ENCODE peak calls at places on chromosome 6, in four cellular contexts. One of them, this sample, is unnamed.

GRCh38 chr6:54618597-54618996 is 228.0 kb upstream of the FAM83B start:
- DNase-seq in Panc1: no peak
- DNase-seq in GM06990: no peak
- DNase-seq in neural crest cell: no peak
- DNase-seq in this sample: no peak

GRCh38 chr6:12009180-12009748 is 2.8 kb upstream of the HIVEP1 start:
- DNase-seq in Panc1: no peak
- DNase-seq in GM06990: no peak
- DNase-seq in neural crest cell: no peak
- DNase-seq in this sample: no peak

GRCh38 chr6:148112851-148113319 is 229.8 kb upstream of the SASH1 start:
- DNase-seq in Panc1: no peak
- DNase-seq in GM06990: no peak
- DNase-seq in neural crest cell: no peak
- DNase-seq in this sample: no peak

GRCh38 chr6:166262738-166263515 is 45.3 kb downstream of the PRR18 start:
- DNase-seq in Panc1: no peak
- DNase-seq in GM06990: no peak
- DNase-seq in neural crest cell: no peak
- DNase-seq in this sample: no peak

GRCh38 chr6:85364354-85364753 is 85.5 kb upstream of the NT5E start:
- DNase-seq in Panc1: no peak
- DNase-seq in GM06990: peak; percentile 13
- DNase-seq in neural crest cell: no peak
- DNase-seq in this sample: no peak

GRCh38 chr6:71205336-71205956 is 83.2 kb upstream of the OGFRL1 start:
- DNase-seq in Panc1: no peak
- DNase-seq in GM06990: no peak
- DNase-seq in neural crest cell: no peak
- DNase-seq in this sample: no peak

GRCh38 chr6:125511809-125512341 is 210.1 kb upstream of the HDDC2 start:
- DNase-seq in Panc1: no peak
- DNase-seq in GM06990: no peak
- DNase-seq in neural crest cell: no peak
- DNase-seq in this sample: no peak

GRCh38 chr6:149963212-149963461 is 606 bp upstream of the ULBP1 start:
- DNase-seq in Panc1: peak; percentile 10
- DNase-seq in GM06990: peak; percentile 30
- DNase-seq in neural crest cell: peak; percentile 41
- DNase-seq in this sample: peak; percentile 48

GRCh38 chr6:141403827-141404226 is 728.9 kb upstream of the GJE1 start:
- DNase-seq in Panc1: no peak
- DNase-seq in GM06990: no peak
- DNase-seq in neural crest cell: no peak
- DNase-seq in this sample: no peak

GRCh38 chr6:393391-394221 is 2.1 kb downstream of the IRF4 start:
- DNase-seq in Panc1: no peak
- DNase-seq in GM06990: no peak
- DNase-seq in neural crest cell: no peak
- DNase-seq in this sample: no peak

GRCh38 chr6:163572612-163573011 is 158.1 kb downstream of the QKI start:
- DNase-seq in Panc1: no peak
- DNase-seq in GM06990: no peak
- DNase-seq in neural crest cell: no peak
- DNase-seq in this sample: no peak

GRCh38 chr6:90003941-90004340 is 109.7 kb downstream of the GJA10 start:
- DNase-seq in Panc1: no peak
- DNase-seq in GM06990: no peak
- DNase-seq in neural crest cell: no peak
- DNase-seq in this sample: no peak

DNA sequence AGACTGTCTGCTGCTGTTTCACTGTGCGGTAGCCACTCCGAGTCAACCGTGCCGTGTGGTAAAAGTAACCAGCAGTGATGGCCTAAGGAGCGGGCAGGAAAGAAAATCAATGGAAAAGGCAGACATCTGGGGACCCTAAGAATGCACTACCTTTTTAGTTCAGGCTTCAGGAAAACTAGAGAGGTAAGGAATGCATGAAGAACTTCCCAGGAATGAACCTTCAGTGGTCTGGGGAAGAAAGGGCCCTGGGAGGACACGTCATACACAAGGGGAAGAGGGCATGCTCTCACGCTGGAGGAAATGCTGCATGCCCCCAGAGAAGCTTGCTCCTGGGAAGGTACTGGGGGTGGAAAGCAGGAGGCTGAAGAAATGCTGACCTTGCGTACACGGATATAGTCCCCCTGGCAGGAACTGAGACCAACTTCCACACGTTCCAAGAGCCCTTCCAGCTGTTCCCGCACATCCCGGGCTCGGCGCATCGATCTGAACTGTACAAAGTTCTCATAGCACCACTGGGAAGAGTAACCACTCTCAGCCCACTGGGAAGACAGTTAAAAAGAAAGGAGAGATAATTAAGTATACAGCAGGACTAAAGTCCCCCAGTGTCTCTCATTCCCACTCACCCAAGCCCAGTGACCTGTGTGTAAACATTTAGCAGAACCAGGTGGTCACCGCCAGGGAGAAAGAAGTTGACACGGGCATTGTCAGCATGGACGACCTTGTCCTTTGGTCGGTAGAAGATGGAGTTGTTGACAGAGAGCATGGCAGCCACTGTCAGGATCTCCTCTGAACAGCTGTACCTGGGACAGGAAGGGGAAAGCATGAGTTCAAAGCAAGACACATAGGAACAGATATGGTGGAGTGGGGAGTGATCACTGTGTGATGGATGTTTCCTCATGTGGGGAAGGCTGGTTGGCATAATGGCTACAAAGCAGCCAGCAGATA is 8.1 kb downstream of the C6orf136 start:
- DNase-seq in Panc1: no peak
- DNase-seq in GM06990: no peak
- DNase-seq in neural crest cell: no peak
- DNase-seq in this sample: no peak
- TF ChIP-seq CTCF in Panc1: no peak
- TF ChIP-seq CTCF in GM06990: no peak
- TF ChIP-seq CTCF in neural crest cell: no peak
- TF ChIP-seq CTCF in this sample: no peak

DNA sequence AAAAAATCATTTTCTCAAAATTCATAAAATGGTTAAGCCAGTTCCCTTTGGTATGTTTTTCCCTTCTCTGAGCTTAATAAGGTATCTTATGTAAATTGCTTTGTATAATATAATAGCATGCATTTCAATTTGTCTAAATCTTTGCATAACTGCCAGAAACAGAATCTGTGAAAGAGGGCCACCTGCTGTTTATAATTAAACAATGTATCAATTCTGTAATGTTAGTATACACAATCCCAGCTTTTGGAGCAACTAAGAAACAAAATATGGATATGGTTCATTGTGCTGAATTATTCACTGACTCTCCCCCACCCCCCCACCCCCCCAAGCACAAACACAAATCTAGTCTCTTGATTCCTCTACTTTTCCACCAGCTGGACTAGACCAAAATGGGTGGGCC is 54.8 kb downstream of the GPX5 start:
- DNase-seq in Panc1: no peak
- DNase-seq in GM06990: no peak
- DNase-seq in neural crest cell: no peak
- DNase-seq in this sample: no peak
- TF ChIP-seq CTCF in Panc1: peak; percentile 46
- TF ChIP-seq CTCF in GM06990: peak; percentile 24
- TF ChIP-seq CTCF in neural crest cell: peak; percentile 51
- TF ChIP-seq CTCF in this sample: peak; percentile 12

GRCh38 chr6:38722037-38722436 is 6.9 kb downstream of the DNAH8 start:
- DNase-seq in Panc1: no peak
- DNase-seq in GM06990: no peak
- DNase-seq in neural crest cell: no peak
- DNase-seq in this sample: no peak
- TF ChIP-seq CTCF in Panc1: no peak
- TF ChIP-seq CTCF in GM06990: no peak
- TF ChIP-seq CTCF in neural crest cell: no peak
- TF ChIP-seq CTCF in this sample: no peak

GRCh38 chr6:15287670-15288069 is 41.8 kb downstream of the JARID2 start:
- DNase-seq in Panc1: no peak
- DNase-seq in GM06990: peak; percentile 54
- DNase-seq in neural crest cell: no peak
- DNase-seq in this sample: peak; percentile 79

GRCh38 chr6:15283986-15284361 is 38.1 kb downstream of the JARID2 start:
- DNase-seq in Panc1: no peak
- DNase-seq in GM06990: no peak
- DNase-seq in neural crest cell: no peak
- DNase-seq in this sample: no peak

GRCh38 chr6:15288856-15289255 is 43.0 kb downstream of the JARID2 start:
- DNase-seq in Panc1: no peak
- DNase-seq in GM06990: no peak
- DNase-seq in neural crest cell: no peak
- DNase-seq in this sample: no peak

GRCh38 chr6:15282334-15282733 is 36.5 kb downstream of the JARID2 start:
- DNase-seq in Panc1: no peak
- DNase-seq in GM06990: no peak
- DNase-seq in neural crest cell: no peak
- DNase-seq in this sample: no peak

DNA sequence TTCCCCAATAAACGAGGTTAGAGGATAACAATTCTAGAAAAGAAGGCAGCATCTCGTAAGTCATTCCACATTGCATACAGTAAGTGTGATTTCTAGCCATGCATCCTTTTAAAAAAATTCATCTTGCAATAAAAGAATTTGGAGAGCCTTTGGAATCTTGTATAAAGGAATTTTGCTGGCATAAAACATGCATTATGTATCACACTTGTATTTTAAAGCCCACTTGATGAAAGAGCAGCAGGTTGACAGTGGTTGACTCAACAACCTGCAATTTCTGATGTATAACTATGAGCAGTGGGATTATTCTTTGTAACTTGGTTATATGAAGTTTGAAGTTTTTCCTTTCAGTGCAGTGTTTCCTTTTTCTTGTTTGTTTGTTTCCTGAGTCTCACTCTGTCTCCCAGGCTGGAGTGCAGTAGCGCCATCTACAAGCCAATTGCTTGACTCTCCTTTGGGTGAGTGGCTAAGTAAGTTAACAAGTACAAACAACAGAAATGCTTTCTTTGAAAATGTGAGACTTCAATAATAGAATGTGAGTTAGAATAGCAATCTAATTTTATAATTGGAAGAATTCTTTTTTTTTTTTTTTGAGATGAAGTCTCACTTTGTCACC is 39.9 kb downstream of the JARID2 start:
- DNase-seq in Panc1: no peak
- DNase-seq in GM06990: no peak
- DNase-seq in neural crest cell: no peak
- DNase-seq in this sample: no peak
- TF ChIP-seq CTCF in Panc1: no peak
- TF ChIP-seq CTCF in GM06990: peak; percentile 8
- TF ChIP-seq CTCF in neural crest cell: no peak
- TF ChIP-seq CTCF in this sample: peak; percentile 41

This sample was measured in GM13977.